ENCODE peak calls at places on chromosomes 7 and 10, in ten cellular contexts. U is neural progenitor cell, P is fibroblast of lung, F is GM23338, J is astrocyte, B is PC-9, D is HCT116, Z is MM.1S, C is PC-3, I is K562. N is an unnamed sample. For H3K4me1, the result is how much of the 10 kb centered on the place peaks cover.

GRCh38 chr10:7819126-7819470 is 793 bp downstream of the TAF3 start:
- DNase-seq in C (peak), F (peak), J (peak), D (no peak), B (no peak), Z (peak), U (peak), I (peak), P (peak), N (peak)

GRCh38 chr7:18590744-18591340 is 95.3 kb downstream of the HDAC9 start:
- DNase-seq in U (peak), C (peak), B (peak), F (peak), P (peak), J (peak), D (peak), I (no peak), Z (peak), N (peak)

GRCh38 chr10:124342821-124343170 is 75.9 kb downstream of the OAT start:
- DNase-seq in C (no peak), D (no peak), I (no peak), B (no peak), Z (no peak), U (no peak), J (no peak), P (no peak), F (no peak), N (no peak)

GRCh38 chr10:69439813-69440506 is 11.3 kb upstream of the TSPAN15 start:
- DNase-seq in B (peak), D (no peak), I (no peak), C (peak), U (peak), F (peak), P (no peak), J (no peak), Z (no peak), N (no peak)

GRCh38 chr10:100565206-100565985 is 29.7 kb downstream of the HIF1AN start:
- DNase-seq in F (no peak), J (no peak), I (no peak), B (no peak), D (no peak), Z (no peak), P (no peak), U (no peak), C (no peak), N (no peak)

GRCh38 chr10:102621418-102622325 is 22.6 kb upstream of the TRIM8 start:
- DNase-seq in D (no peak), B (no peak), J (peak), F (no peak), U (no peak), P (peak), I (no peak), C (peak), Z (no peak), N (no peak)

GRCh38 chr7:123632808-123633207 is 22.9 kb upstream of the LMOD2 start:
- DNase-seq in Z (no peak), B (no peak), J (no peak), C (no peak), P (no peak), F (no peak), U (no peak), D (no peak), I (no peak), N (no peak)

GRCh38 chr10:14705548-14706234 is 69.0 kb downstream of the FAM107B start:
- DNase-seq in Z (no peak), D (no peak), U (no peak), C (no peak), P (no peak), I (no peak), J (no peak), B (no peak), F (peak), N (no peak)

GRCh38 chr7:31642681-31643115 is 44.3 kb upstream of the PPP1R17 start:
- DNase-seq in B (peak), J (no peak), F (no peak), Z (no peak), C (no peak), P (no peak), U (no peak), D (no peak), I (no peak), N (no peak)

GRCh38 chr10:122531935-122532334 is 28.6 kb upstream of the DMBT1 start:
- DNase-seq in J (no peak), Z (no peak), B (peak), I (no peak), D (no peak), U (no peak), P (no peak), C (peak), F (no peak), N (no peak)

GRCh38 chr10:4170633-4171314 is 385.8 kb upstream of the KLF6 start:
- DNase-seq in F (no peak), D (no peak), J (no peak), Z (no peak), P (no peak), I (no peak), U (no peak), B (peak), C (no peak), N (no peak)

GRCh38 chr10:94066411-94066810 is 72.7 kb downstream of the PLCE1 start:
- DNase-seq in D (no peak), P (peak), C (peak), B (no peak), Z (peak), U (peak), F (peak), I (peak), J (peak), N (peak)

GRCh38 chr7:73983437-73984164 is 44.4 kb upstream of the ELN start:
- DNase-seq in C (no peak), D (no peak), U (no peak), B (no peak), I (no peak), F (no peak), J (no peak), Z (no peak), P (no peak), N (no peak)

GRCh38 chr10:73744690-73744994 is 470 bp downstream of the SEC24C start:
- DNase-seq in C (peak), B (peak), F (peak), U (peak), D (no peak), Z (peak), I (peak), P (peak), J (peak), N (peak)

GRCh38 chr10:132377326-132377725 is 19.7 kb upstream of the PWWP2B start:
- DNase-seq in J (no peak), B (no peak), U (no peak), C (no peak), I (no peak), F (no peak), Z (no peak), D (no peak), P (no peak), N (no peak)

GRCh38 chr7:15783971-15784693 is 97.6 kb upstream of the MEOX2 start:
- DNase-seq in C (no peak), P (no peak), U (peak), F (peak), B (no peak), J (no peak), I (no peak), Z (peak), D (no peak), N (no peak)

GRCh38 chr7:139753079-139753692 is 24.6 kb downstream of the HIPK2 start:
- DNase-seq in I (no peak), U (no peak), Z (no peak), P (no peak), D (no peak), B (no peak), C (peak), J (no peak), F (peak), N (no peak)

GRCh38 chr10:68871731-68872342 is 29.3 kb upstream of the DDX50 start:
- DNase-seq in B (peak), C (peak), F (peak), U (peak), I (no peak), J (peak), D (no peak), Z (no peak), P (peak), N (peak)

GRCh38 chr10:129099486-129099885 is 367.6 kb upstream of the MGMT start:
- DNase-seq in I (no peak), U (no peak), F (no peak), P (no peak), Z (no peak), B (no peak), D (no peak), C (no peak), J (no peak), N (no peak)

GRCh38 chr7:16323313-16323712 is 98.0 kb downstream of the CRPPA start:
- DNase-seq in P (no peak), U (no peak), C (no peak), D (no peak), Z (no peak), J (no peak), F (no peak), B (no peak), I (no peak), N (no peak)

GRCh38 chr10:4427524-4427923 is 398.5 kb upstream of the AKR1E2 start:
- DNase-seq in B (no peak), J (peak), P (no peak), U (no peak), C (no peak), Z (no peak), I (no peak), D (no peak), F (no peak), N (no peak)

DNA sequence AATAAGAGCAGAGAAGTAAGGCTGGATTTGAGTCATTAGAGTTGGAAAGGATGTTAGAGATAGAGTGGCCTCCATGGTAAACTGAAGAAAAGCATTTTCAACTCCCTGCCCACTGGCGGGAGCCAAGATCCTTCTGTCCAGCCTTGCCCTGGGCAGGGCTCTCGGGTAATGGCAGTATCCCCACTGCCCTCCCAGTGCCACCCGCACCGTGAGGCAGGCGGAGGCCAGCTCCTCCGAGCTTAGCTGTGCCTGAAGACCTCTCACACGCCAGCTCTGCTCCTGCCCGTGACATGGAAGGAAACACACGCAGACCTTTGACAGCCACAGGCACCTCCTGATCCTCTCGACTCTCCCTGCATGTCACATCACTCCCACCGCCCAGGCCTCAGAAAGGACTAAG is 22.3 kb downstream of the BCCIP start:
- DNase-seq in D (no peak), B (no peak), Z (no peak), U (no peak), F (no peak), C (no peak), P (no peak), J (no peak), I (no peak), N (no peak)
- TF ChIP-seq EZH2 in D (no peak), B (no peak), Z (no peak), U (no peak), F (no peak), C (no peak), P (no peak), J (no peak), I (no peak), N (no peak)

DNA sequence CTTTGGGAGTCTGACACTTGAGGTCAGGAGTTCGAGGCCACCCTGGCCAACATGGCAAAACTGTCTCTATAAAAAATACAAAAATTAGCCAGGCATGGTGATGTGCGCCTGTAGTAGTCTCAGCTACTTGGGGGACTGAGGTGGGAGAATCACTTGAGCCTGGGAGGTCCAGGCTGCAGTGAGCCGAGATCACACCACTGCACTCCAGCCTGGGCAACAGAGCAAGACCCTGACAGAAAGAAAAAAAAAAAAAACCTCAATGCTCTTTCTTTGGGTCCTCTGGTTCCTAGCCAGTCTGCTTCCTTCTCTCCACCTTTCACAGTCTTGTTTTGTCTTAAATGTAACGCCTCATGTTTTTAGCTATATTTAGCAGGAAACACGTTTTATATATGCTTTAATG is 9.4 kb downstream of the OGDH start:
- DNase-seq in B (no peak), U (no peak), D (no peak), C (no peak), F (no peak), P (no peak), J (no peak), Z (no peak), I (no peak), N (no peak)
- H3K4me1 ChIP-seq in B (half or more), U (under half), D (half or more), C (under half), F (under half), P (under half), J (under half), Z (under half), I (under half), N (under half)

GRCh38 chr7:42096262-42096661 is 140.7 kb downstream of the GLI3 start:
- DNase-seq in P (no peak), Z (no peak), B (no peak), C (no peak), D (no peak), J (no peak), F (no peak), I (no peak), U (no peak), N (no peak)

GRCh38 chr7:42099076-42099836 is 137.8 kb downstream of the GLI3 start:
- DNase-seq in Z (no peak), C (peak), F (no peak), I (no peak), J (no peak), U (no peak), D (no peak), B (no peak), P (no peak), N (no peak)

GRCh38 chr7:42096681-42097637 is 140.1 kb downstream of the GLI3 start:
- DNase-seq in P (peak), B (no peak), D (no peak), C (no peak), U (no peak), J (peak), F (no peak), I (no peak), Z (no peak), N (peak)

GRCh38 chr7:42095791-42096190 is 141.2 kb downstream of the GLI3 start:
- DNase-seq in P (no peak), B (no peak), J (no peak), C (no peak), I (no peak), Z (no peak), U (no peak), D (no peak), F (no peak), N (peak)

DNA sequence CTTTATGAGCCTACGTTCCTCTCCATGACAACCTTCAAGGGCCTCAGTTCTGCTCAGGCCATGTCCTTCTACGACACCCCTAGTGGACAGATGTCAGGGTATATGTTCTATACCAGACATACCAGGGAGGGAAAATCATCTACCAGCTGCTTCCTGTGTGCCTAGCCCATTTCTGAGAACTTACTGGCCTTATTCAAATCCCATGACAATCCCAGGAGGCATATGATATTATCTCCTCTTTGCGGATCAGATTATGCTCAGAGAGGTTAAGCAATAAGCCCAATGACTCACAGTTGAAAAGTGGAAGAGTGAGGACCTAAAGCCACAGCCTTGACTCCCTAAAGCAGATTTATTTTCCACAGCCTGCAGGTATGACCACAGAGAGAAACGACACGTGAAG is 139.3 kb downstream of the GLI3 start:
- DNase-seq in D (no peak), Z (no peak), U (no peak), P (peak), F (no peak), C (peak), B (no peak), J (peak), I (peak), N (peak)
- TF ChIP-seq CTCF in D (no peak), Z (no peak), U (peak), P (peak), F (peak), C (peak), B (no peak), J (peak), I (no peak), N (peak)

DNA sequence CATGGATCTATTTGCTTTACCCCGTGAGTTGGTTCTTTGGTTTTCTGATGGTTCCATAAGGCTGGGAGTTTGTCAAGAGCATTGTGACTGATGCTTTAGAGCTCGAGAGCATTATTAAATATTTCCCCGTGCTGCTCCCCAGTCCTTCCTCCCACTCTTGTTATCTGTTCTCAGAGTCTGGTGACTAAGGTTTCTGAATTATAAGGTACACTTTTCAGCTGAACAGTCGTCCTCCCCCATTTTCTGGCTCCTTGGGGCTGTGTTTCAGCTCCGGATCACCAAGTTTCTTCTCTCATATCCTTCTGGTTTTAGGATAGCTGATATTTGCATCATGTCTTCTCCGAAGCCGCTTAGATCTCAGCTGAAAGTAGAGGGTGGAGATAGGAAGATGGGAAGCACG is 57.8 kb upstream of the CACNB2 start:
- DNase-seq in Z (no peak), C (no peak), F (no peak), I (no peak), P (no peak), B (no peak), J (no peak), U (no peak), D (no peak), N (no peak)
- TF ChIP-seq EZH2 in Z (no peak), C (no peak), F (no peak), I (no peak), P (no peak), B (no peak), J (no peak), U (no peak), D (no peak), N (no peak)

GRCh38 chr10:109237050-109237449 is 686.3 kb downstream of the XPNPEP1 start:
- DNase-seq in D (no peak), F (no peak), J (no peak), B (no peak), C (no peak), P (no peak), Z (no peak), U (no peak), I (no peak), N (no peak)

GRCh38 chr10:109239371-109239770 is 683.9 kb downstream of the XPNPEP1 start:
- DNase-seq in B (no peak), F (no peak), I (no peak), C (no peak), D (no peak), Z (no peak), J (no peak), U (no peak), P (no peak), N (no peak)
- H3K4me1 ChIP-seq in B (under half), F (under half), I (under half), C (under half), D (under half), Z (under half), J (under half), U (under half), P (under half), N (under half)

GRCh38 chr7:81776972-81777371 is 7.1 kb upstream of the HGF start:
- DNase-seq in P (no peak), D (peak), U (no peak), C (peak), I (no peak), J (no peak), F (peak), Z (no peak), B (no peak), N (no peak)
- TF ChIP-seq CTCF in P (no peak), D (peak), U (peak), C (peak), I (no peak), J (no peak), F (peak), Z (no peak), B (no peak), N (no peak)

GRCh38 chr7:27219821-27220220 is 19.9 kb upstream of the HOXA13 start:
- DNase-seq in U (no peak), D (no peak), Z (no peak), F (no peak), P (no peak), C (no peak), J (no peak), B (no peak), I (no peak), N (no peak)
- TF ChIP-seq EZH2 in U (no peak), D (no peak), Z (no peak), F (no peak), P (no peak), C (no peak), J (no peak), B (no peak), I (no peak), N (no peak)

GRCh38 chr7:39005461-39005860 is 27.8 kb downstream of the POU6F2 start:
- DNase-seq in F (no peak), P (no peak), D (no peak), B (no peak), C (no peak), J (no peak), U (no peak), I (no peak), Z (no peak), N (no peak)

GRCh38 chr7:39001595-39001994 is 23.9 kb downstream of the POU6F2 start:
- DNase-seq in D (no peak), F (no peak), U (no peak), J (no peak), Z (no peak), P (no peak), B (no peak), C (no peak), I (no peak), N (no peak)

DNA sequence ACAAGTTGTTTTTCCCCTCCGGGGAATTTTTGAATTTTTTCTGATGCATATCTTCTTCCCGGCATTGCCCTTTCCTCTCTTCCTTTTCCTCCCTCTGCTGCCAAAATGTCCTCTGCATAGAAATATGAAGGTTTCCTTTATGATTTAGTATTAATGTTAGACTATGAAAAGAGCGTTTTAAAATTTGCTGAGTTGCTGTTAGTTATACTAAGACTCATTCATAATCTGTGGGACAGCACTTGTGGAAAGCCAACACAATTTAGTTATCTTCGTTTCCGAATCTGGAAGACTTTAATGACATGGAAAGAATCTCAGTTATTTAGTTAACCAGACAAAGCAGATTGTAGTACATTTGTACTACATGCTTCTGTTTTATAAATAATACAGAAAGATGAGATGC is 25.0 kb downstream of the POU6F2 start:
- DNase-seq in J (no peak), Z (no peak), I (no peak), P (no peak), B (no peak), F (no peak), C (no peak), U (no peak), D (no peak), N (no peak)
- H3K4me1 ChIP-seq in J (under half), Z (under half), I (under half), P (under half), B (under half), F (under half), C (under half), U (under half), D (under half), N (under half)